ENCODE peak calls at places on chromosomes 1 and 21, in four cellular contexts. K is K562, C is HepG2, D is GM12878. B is an unnamed sample.

GRCh38 chr1:180946537-180947507 is 34.1 kb downstream of the KIAA1614 start:
- DNase-seq in K (no peak), C (no peak), D (no peak), B (peak; percentile 34)

GRCh38 chr1:108691886-108692723 is at the start of gene PRPF38B:
- DNase-seq in K (peak; percentile 98), C (peak; percentile 87), D (peak; percentile 66), B (peak; percentile 93)

GRCh38 chr1:119374208-119374877 is 5.8 kb downstream of the HAO2 start:
- DNase-seq in K (no peak), C (no peak), D (no peak), B (no peak)

GRCh38 chr1:46528297-46528955 is 23.0 kb downstream of the KNCN start:
- DNase-seq in K (peak; percentile 54), C (no peak), D (no peak), B (no peak)

GRCh38 chr21:38721055-38721454 is 84.7 kb upstream of the ETS2 start:
- DNase-seq in K (no peak), C (no peak), D (no peak), B (peak; percentile 19)

GRCh38 chr1:43844114-43844513 is 89.5 kb upstream of the ARTN start:
- DNase-seq in K (no peak), C (no peak), D (no peak), B (no peak)

GRCh38 chr1:151157067-151157531 is 650 bp downstream of the TNFAIP8L2 start:
- DNase-seq in K (no peak), C (no peak), D (no peak), B (no peak)

GRCh38 chr21:29613021-29613420 is 314.3 kb downstream of the BACH1 start:
- DNase-seq in K (peak; percentile 45), C (no peak), D (no peak), B (no peak)

GRCh38 chr1:205118810-205119209 is 3.0 kb downstream of the RBBP5 start:
- DNase-seq in K (no peak), C (no peak), D (no peak), B (no peak)

GRCh38 chr1:4207842-4208692 is 308.0 kb upstream of the C1orf174 start:
- DNase-seq in K (no peak), C (no peak), D (no peak), B (no peak)

GRCh38 chr1:4213599-4213998 is 313.5 kb upstream of the C1orf174 start:
- DNase-seq in K (no peak), C (no peak), D (no peak), B (no peak)

GRCh38 chr1:4212796-4213195 is 312.7 kb upstream of the C1orf174 start:
- DNase-seq in K (no peak), C (no peak), D (no peak), B (no peak)

GRCh38 chr1:4207183-4207582 is 307.1 kb upstream of the C1orf174 start:
- DNase-seq in K (no peak), C (no peak), D (no peak), B (no peak)

GRCh38 chr1:4210043-4210442 is 310.0 kb upstream of the C1orf174 start:
- DNase-seq in K (no peak), C (no peak), D (no peak), B (no peak)
- TF ChIP-seq ETV6 in K (no peak), C (no peak), D (no peak), B (no peak)

GRCh38 chr1:227065311-227065710 is 125.2 kb downstream of the COQ8A start:
- DNase-seq in K (no peak), C (no peak), D (no peak), B (no peak)
- TF ChIP-seq ATF3 in K (no peak), C (no peak), D (no peak), B (no peak)

DNA sequence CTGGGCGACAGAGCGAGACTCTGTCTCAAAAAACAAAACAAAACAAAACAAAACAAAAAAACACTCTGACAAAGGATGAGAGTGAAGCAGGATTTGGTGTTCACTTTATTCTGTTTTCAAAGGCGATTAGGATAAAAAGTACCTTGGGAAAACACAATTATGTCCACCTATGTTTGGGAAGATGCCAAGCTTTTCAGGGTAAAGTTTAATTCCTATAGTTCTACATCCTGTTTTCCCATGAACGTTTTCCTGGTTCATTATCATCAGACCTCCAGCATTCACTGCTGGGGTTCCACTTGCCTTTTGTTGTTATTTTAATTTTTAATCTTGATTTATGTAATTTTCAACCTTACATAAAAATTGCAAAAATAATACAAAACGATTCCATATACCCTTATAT is 4.9 kb upstream of the NID1 start:
- DNase-seq in K (no peak), C (no peak), D (no peak), B (no peak)
- TF ChIP-seq MAX in K (no peak), C (no peak), D (no peak), B (no peak)

DNA sequence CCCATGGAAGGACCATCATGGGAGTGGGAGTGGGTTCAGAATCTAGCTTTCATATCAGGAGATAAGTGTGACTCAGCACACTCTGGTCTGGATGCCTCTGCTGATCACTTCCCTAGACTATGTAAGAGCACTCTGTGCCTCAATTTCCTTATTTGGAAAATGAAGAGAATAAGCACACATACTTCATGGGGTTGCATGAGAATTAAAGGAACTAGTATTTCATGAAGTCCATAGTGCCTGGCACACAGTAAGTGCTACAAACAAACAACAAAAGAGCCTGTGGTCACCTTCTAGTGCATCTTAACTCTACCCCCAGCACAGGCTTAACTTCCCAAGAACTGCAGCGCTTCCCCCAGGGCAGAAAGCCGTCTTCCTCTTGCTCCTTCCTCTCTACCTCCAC is 9.6 kb upstream of the IL20 start:
- DNase-seq in K (no peak), C (no peak), D (no peak), B (no peak)
- TF ChIP-seq ETV6 in K (no peak), C (no peak), D (no peak), B (no peak)

DNA sequence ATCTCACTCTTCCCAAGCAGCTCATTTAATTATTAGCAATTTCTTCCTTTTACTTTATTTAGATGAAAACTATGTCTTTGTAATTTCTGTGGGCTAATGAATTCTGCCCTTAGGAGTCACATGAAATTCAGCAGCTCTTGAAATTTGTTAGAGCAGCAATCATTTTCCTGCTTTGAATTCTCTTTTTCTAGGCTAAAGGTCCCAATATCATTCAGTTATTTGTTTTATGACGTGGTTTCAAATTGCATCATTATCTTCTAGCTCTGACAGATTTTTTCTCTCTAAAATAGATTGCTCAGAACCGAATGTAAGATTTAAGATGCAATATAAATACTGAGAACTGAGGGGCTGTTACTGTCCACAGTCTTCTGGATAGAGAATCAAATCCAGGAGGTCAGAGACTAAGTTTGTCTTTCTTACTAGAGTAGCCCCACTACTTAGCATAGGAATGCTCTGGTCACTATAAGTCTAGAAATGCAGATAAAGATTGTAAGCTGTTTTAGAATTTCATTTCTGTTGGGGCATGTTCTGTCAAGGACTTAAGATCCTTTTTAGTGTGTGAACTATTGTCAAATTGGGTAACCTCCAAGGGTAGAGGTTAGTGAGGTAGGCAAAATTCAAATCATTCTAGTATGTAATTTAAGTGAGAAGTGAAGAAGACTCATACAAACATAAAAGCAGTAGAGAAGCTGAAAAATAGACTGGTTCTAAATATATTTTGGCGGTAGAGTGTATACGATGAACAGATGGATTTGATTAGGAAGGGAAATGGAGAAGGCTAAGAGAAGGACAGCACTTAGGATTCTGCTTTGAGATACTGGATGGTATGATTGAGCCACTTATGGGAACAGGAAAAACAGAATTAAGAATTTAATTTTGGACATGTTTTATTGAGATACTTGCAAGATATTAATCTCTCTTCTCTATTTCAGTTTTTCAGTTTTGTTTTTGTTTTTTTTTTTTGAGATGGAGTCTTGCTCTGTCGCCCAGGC is 59.8 kb downstream of the EPB41 start:
- DNase-seq in K (no peak), C (no peak), D (no peak), B (no peak)
- TF ChIP-seq ATF3 in K (peak; percentile 74), C (no peak), D (no peak), B (no peak)

GRCh38 chr1:206978259-206978658 is 8.0 kb upstream of the FCAMR start:
- DNase-seq in K (no peak), C (no peak), D (no peak), B (no peak)

GRCh38 chr1:206982216-206982615 is 12.0 kb upstream of the FCAMR start:
- DNase-seq in K (peak; percentile 78), C (peak; percentile 56), D (no peak), B (peak; percentile 59)

GRCh38 chr1:206974154-206974553 is 3.9 kb upstream of the FCAMR start:
- DNase-seq in K (no peak), C (no peak), D (no peak), B (no peak)

GRCh38 chr1:206975313-206975712 is 5.1 kb upstream of the FCAMR start:
- DNase-seq in K (no peak), C (no peak), D (no peak), B (no peak)

GRCh38 chr1:206979379-206980043 is 9.3 kb upstream of the FCAMR start:
- DNase-seq in K (peak; percentile 68), C (peak; percentile 40), D (no peak), B (no peak)
- TF ChIP-seq MAX in K (no peak), C (no peak), D (no peak), B (no peak)

DNA sequence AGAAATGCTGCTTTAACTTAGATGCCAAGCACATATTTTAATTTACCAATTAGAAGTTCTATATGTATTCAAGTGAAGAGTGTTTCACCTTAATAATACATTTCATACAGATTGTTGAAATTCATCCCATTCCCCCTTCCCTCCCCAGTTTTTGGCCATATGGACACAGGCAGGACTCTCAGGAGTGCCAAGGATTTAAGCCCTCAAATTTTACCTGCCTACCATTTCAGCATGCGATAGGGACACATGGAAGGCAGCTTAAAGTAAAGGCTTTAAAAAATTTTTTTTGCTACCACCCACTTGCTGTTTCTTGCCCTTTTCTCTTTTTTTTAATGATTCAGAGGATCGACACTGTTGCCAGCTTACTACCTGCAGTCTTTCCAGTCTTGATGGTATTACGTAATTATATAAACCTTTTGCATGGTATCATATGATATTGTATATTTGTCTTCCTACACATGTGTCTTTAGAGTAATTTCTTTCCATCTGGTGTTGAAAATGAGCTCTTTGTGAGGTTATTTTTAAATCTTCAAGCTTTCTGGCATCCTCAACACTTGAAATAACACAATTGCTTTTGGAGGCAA is 7.0 kb downstream of the EPB41 start:
- DNase-seq in K (no peak), C (no peak), D (no peak), B (no peak)
- TF ChIP-seq ETV6 in K (no peak), C (no peak), D (no peak), B (no peak)

DNA sequence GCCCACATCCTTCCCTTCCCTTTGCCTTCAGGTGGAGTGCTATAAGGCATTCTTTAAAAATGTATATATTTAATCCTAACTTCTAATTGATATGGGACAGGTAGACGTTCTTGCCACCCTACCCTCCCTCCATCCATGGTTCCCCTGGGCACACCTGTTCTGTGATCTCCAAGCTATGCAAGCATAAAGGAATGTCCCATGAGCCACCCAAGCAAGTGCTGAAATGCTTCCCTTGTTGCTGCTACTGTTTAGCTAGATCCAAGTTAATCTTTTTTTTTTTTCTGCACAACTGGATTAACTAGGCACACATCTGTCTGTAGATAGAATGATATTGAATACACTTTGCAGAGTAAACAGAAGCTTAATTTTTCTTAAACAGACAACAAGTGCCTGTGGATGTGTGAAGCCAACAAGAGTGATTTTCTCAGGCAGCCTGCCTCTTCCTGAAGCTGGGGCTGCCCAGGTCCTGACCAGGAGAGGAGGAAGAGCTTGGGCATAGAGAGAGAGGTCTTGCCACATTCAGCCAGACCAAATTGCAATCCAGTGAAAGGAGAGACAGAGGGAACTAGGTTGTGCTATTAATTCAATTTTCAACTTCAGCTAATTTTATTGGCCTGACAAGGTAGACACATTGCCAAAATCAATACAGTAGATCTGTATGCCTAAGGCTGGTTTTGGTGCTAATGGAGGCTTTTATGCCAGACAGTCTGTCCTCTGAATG is 28.2 kb upstream of the ATP1B1 start:
- DNase-seq in K (no peak), C (no peak), D (no peak), B (no peak)
- TF ChIP-seq ATF3 in K (no peak), C (no peak), D (no peak), B (no peak)

B was measured in WTC11.